ENCODE peak calls at places on chromosomes 5 and 9, in seven cellular contexts. J is heart right ventricle; M is HCT116; G is CD8-positive, alpha-beta T cell; V is endothelial cell; Q is endothelial cell of umbilical vein; W is AG10803. D is an unnamed sample.

GRCh38 chr9:116701940-116702642 is 15.0 kb downstream of the TRIM32 start:
- DNase-seq in V (no peak), W (no peak), J (no peak), G (no peak), Q (no peak), M (no peak), D (no peak)

GRCh38 chr9:135523521-135524129 is 2.4 kb downstream of the LCN1 start:
- DNase-seq in G (no peak), M (no peak), Q (no peak), J (no peak), W (no peak), V (no peak), D (no peak)

GRCh38 chr9:124110307-124110915 is 98.8 kb downstream of the LHX2 start:
- DNase-seq in Q (peak), W (peak), M (no peak), J (peak), V (peak), G (peak), D (peak)

GRCh38 chr9:107059215-107059614 is 196.2 kb downstream of the ZNF462 start:
- DNase-seq in M (no peak), G (no peak), W (no peak), Q (no peak), J (no peak), V (no peak), D (no peak)

GRCh38 chr5:15752886-15753285 is 252.9 kb downstream of the FBXL7 start:
- DNase-seq in J (peak), W (peak), Q (peak), V (no peak), M (no peak), G (no peak), D (no peak)

GRCh38 chr9:85041737-85042136 is 372.2 kb downstream of the NTRK2 start:
- DNase-seq in V (no peak), Q (no peak), J (no peak), W (no peak), M (no peak), G (no peak), D (no peak)

GRCh38 chr5:139903805-139904565 is 108.4 kb downstream of the PSD2 start:
- DNase-seq in Q (no peak), G (no peak), V (peak), W (no peak), M (no peak), J (peak), D (peak)

GRCh38 chr5:54718647-54719046 is 201.1 kb downstream of the SNX18 start:
- DNase-seq in J (peak), G (no peak), Q (no peak), W (peak), V (no peak), M (no peak), D (no peak)

GRCh38 chr5:71954329-71954728 is 152.9 kb upstream of the MAP1B start:
- DNase-seq in V (no peak), J (no peak), G (no peak), Q (no peak), M (no peak), W (no peak), D (peak)

GRCh38 chr9:80885894-80886293 is 803.5 kb downstream of the TLE1 start:
- DNase-seq in J (no peak), W (no peak), V (no peak), M (no peak), Q (no peak), G (no peak), D (no peak)

GRCh38 chr5:139654875-139655491 is 6.8 kb downstream of the CXXC5 start:
- DNase-seq in M (no peak), W (no peak), G (no peak), V (no peak), J (peak), Q (no peak), D (no peak)

GRCh38 chr5:148147415-148147814 is 20.9 kb upstream of the SPINK14 start:
- DNase-seq in M (no peak), J (no peak), G (no peak), V (no peak), Q (no peak), W (no peak), D (no peak)

GRCh38 chr5:122704247-122705036 is 70.4 kb upstream of the SNX2 start:
- DNase-seq in G (no peak), Q (peak), W (peak), J (no peak), M (peak), V (no peak), D (no peak)

GRCh38 chr5:151596839-151597539 is 5.9 kb upstream of the FAT2 start:
- DNase-seq in J (peak), V (peak), Q (no peak), M (no peak), G (no peak), W (peak), D (peak)

GRCh38 chr5:96342581-96342980 is 90.5 kb downstream of the PCSK1 start:
- DNase-seq in W (peak), Q (no peak), M (no peak), V (no peak), G (no peak), J (no peak), D (no peak)

GRCh38 chr9:136597141-136597885 is 51.5 kb upstream of the NOTCH1 start:
- DNase-seq in G (no peak), W (no peak), J (no peak), V (no peak), Q (no peak), M (no peak), D (no peak)

GRCh38 chr9:4864234-4864661 is 71.5 kb downstream of the RCL1 start:
- DNase-seq in V (no peak), J (no peak), W (no peak), Q (no peak), M (no peak), G (no peak), D (no peak)

GRCh38 chr5:122515709-122516431 is 203.8 kb downstream of the SNCAIP start:
- DNase-seq in J (no peak), W (peak), V (peak), Q (peak), M (peak), G (no peak), D (peak)

GRCh38 chr9:83323148-83323547 is 215.1 kb downstream of the FRMD3 start:
- DNase-seq in G (no peak), W (no peak), Q (no peak), J (no peak), M (no peak), V (no peak), D (no peak)
- TF ChIP-seq CTCF in G (no peak), W (no peak), Q (no peak), J (no peak), M (no peak), V (no peak), D (no peak)

GRCh38 chr5:166497705-166498104 is 1793.7 kb upstream of the WWC1 start:
- DNase-seq in Q (no peak), V (no peak), G (no peak), M (no peak), J (no peak), W (no peak), D (no peak)

GRCh38 chr5:166488560-166488959 is 1802.9 kb upstream of the WWC1 start:
- DNase-seq in V (no peak), J (no peak), Q (no peak), W (no peak), G (no peak), M (no peak), D (no peak)

GRCh38 chr5:166493627-166494026 is 1797.8 kb upstream of the WWC1 start:
- DNase-seq in Q (no peak), G (no peak), V (no peak), J (no peak), M (no peak), W (no peak), D (no peak)

DNA sequence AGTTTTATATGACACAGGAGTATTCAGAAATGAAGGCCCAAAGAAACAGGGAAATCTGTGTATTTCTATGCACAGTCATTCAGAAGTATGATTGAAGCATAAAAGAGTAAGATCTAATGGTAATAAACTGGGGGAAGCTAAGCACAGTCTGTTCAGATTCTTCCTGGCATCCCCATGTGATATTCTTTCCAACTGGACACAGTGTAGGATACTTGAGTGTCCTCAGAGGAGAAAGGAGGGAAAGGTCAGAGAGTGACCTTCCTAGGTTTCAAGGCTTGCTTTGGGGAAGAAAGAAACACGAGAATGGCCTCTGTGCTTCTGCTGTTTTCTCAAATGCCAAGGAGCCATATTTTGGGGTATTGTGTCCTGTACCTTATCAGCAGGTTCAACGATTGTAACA is 1798.4 kb upstream of the WWC1 start:
- DNase-seq in Q (no peak), V (no peak), W (no peak), G (no peak), M (no peak), J (no peak), D (no peak)
- TF ChIP-seq CTCF in Q (no peak), V (no peak), W (no peak), G (no peak), M (no peak), J (no peak), D (no peak)

DNA sequence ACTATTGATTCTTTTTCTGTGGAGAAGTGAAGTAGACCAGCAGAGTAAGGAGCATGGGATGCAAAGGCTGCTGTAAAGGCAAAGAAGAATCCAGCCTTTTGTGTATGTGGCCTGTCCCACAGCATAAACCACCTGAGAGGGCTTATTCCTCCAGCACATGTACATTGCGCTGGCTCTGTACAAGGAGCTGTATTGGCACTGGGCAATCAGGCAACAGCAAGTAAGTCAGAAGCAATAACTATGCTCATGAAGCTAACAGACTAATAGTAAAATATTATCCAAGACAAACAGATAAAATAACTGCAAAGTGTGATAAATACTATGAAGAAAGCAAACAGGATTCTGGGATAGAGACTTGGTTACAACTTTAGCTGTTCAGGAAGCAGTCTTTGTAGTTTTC is 86.2 kb downstream of the LURAP1L start:
- DNase-seq in J (no peak), G (no peak), V (no peak), W (no peak), M (no peak), Q (no peak), D (no peak)
- TF ChIP-seq CTCF in J (no peak), G (no peak), V (no peak), W (no peak), M (no peak), Q (no peak), D (no peak)

GRCh38 chr5:126998201-126998631 is 32.1 kb downstream of the MARCHF3 start:
- DNase-seq in G (no peak), Q (no peak), J (no peak), M (no peak), V (no peak), W (peak), D (no peak)
- TF ChIP-seq CTCF in G (no peak), Q (no peak), J (no peak), M (no peak), V (no peak), W (no peak), D (no peak)

GRCh38 chr5:2031581-2031980 is 148.9 kb upstream of the IRX4 start:
- DNase-seq in M (no peak), V (no peak), Q (no peak), G (no peak), W (no peak), J (no peak), D (no peak)
- TF ChIP-seq CTCF in M (no peak), V (no peak), Q (no peak), G (no peak), W (no peak), J (no peak), D (no peak)

GRCh38 chr5:5933651-5934050 is 444.7 kb downstream of the MED10 start:
- DNase-seq in W (no peak), J (no peak), Q (no peak), V (no peak), M (no peak), G (no peak), D (no peak)
- TF ChIP-seq CTCF in W (no peak), J (no peak), Q (no peak), V (no peak), M (no peak), G (no peak), D (no peak)

DNA sequence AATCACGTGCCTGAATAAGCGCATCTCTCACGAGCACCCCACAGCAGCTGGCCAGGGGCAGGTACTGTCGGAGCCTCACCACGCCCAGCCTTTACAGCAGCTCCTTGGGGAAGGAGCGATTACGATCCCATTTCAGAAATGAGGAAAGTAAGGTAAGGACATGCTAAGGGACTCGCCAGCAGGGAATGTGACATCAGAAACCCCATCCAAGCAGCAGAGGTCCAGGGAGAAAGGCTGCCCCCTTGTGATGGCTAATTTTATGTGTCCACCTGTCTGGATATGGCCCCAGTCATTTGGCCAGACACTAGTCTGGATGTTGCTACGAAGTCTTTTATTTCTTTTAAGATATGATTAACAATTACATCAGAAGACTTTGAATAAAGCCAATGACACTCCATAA is 77.3 kb downstream of the UBE2QL1 start:
- DNase-seq in G (no peak), Q (peak), V (peak), W (peak), M (peak), J (no peak), D (no peak)
- TF ChIP-seq CTCF in G (no peak), Q (no peak), V (peak), W (peak), M (peak), J (peak), D (peak)

D was measured in progenitor cell of endocrine pancreas.